ENCODE peak calls at places on chromosomes 4 and X, in seven cellular contexts. One of them, this sample, is unnamed.

GRCh38 chr4:6368601-6369000 is 99.0 kb downstream of the WFS1 start:
- DNase-seq in NCI-H1092 treated with DMSO at 0.1 percent for 48 hours: no peak
- DNase-seq in tibial nerve: no peak
- DNase-seq in progenitor cell of endocrine pancreas: no peak
- DNase-seq in T-helper 9 cell: no peak
- DNase-seq in nephron progenitor cell: no peak
- DNase-seq in NCI-H510A: no peak
- DNase-seq in this sample: no peak

GRCh38 chr4:8283161-8283560 is 13.6 kb downstream of the HTRA3 start:
- DNase-seq in NCI-H1092 treated with DMSO at 0.1 percent for 48 hours: no peak
- DNase-seq in tibial nerve: no peak
- DNase-seq in progenitor cell of endocrine pancreas: no peak
- DNase-seq in T-helper 9 cell: no peak
- DNase-seq in nephron progenitor cell: no peak
- DNase-seq in NCI-H510A: no peak
- DNase-seq in this sample: no peak

GRCh38 chr4:185920171-185920570 is 108.2 kb upstream of the SORBS2 start:
- DNase-seq in NCI-H1092 treated with DMSO at 0.1 percent for 48 hours: no peak
- DNase-seq in tibial nerve: no peak
- DNase-seq in progenitor cell of endocrine pancreas: no peak
- DNase-seq in T-helper 9 cell: no peak
- DNase-seq in nephron progenitor cell: no peak
- DNase-seq in NCI-H510A: no peak
- DNase-seq in this sample: no peak

GRCh38 chr4:137343221-137343620 is 189.1 kb downstream of the PCDH18 start:
- DNase-seq in NCI-H1092 treated with DMSO at 0.1 percent for 48 hours: no peak
- DNase-seq in tibial nerve: no peak
- DNase-seq in progenitor cell of endocrine pancreas: no peak
- DNase-seq in T-helper 9 cell: no peak
- DNase-seq in nephron progenitor cell: no peak
- DNase-seq in NCI-H510A: no peak
- DNase-seq in this sample: no peak

GRCh38 chrX:100872161-100872560 is 2.0 kb downstream of the NOX1 start:
- DNase-seq in NCI-H1092 treated with DMSO at 0.1 percent for 48 hours: no peak
- DNase-seq in tibial nerve: no peak
- DNase-seq in progenitor cell of endocrine pancreas: no peak
- DNase-seq in T-helper 9 cell: no peak
- DNase-seq in nephron progenitor cell: no peak
- DNase-seq in NCI-H510A: no peak
- DNase-seq in this sample: no peak

GRCh38 chr4:23006756-23007155 is 314.0 kb downstream of the GBA3 start:
- DNase-seq in NCI-H1092 treated with DMSO at 0.1 percent for 48 hours: no peak
- DNase-seq in tibial nerve: no peak
- DNase-seq in progenitor cell of endocrine pancreas: no peak
- DNase-seq in T-helper 9 cell: no peak
- DNase-seq in nephron progenitor cell: no peak
- DNase-seq in NCI-H510A: no peak
- DNase-seq in this sample: no peak

GRCh38 chrX:110477593-110478228 is 119.1 kb downstream of the RTL9 start:
- DNase-seq in NCI-H1092 treated with DMSO at 0.1 percent for 48 hours: no peak
- DNase-seq in tibial nerve: no peak
- DNase-seq in progenitor cell of endocrine pancreas: no peak
- DNase-seq in T-helper 9 cell: no peak
- DNase-seq in nephron progenitor cell: no peak
- DNase-seq in NCI-H510A: no peak
- DNase-seq in this sample: no peak

GRCh38 chr4:168784786-168785461 is 225.1 kb downstream of the CBR4 start:
- DNase-seq in NCI-H1092 treated with DMSO at 0.1 percent for 48 hours: no peak
- DNase-seq in tibial nerve: no peak
- DNase-seq in progenitor cell of endocrine pancreas: no peak
- DNase-seq in T-helper 9 cell: no peak
- DNase-seq in nephron progenitor cell: no peak
- DNase-seq in NCI-H510A: no peak
- DNase-seq in this sample: no peak

GRCh38 chr4:8198206-8198905 is 734 bp upstream of the SH3TC1 start:
- DNase-seq in NCI-H1092 treated with DMSO at 0.1 percent for 48 hours: no peak
- DNase-seq in tibial nerve: no peak
- DNase-seq in progenitor cell of endocrine pancreas: no peak
- DNase-seq in T-helper 9 cell: no peak
- DNase-seq in nephron progenitor cell: no peak
- DNase-seq in NCI-H510A: no peak
- DNase-seq in this sample: no peak

GRCh38 chrX:111095974-111096870 is at the start of gene PAK3:
- DNase-seq in NCI-H1092 treated with DMSO at 0.1 percent for 48 hours: peak
- DNase-seq in tibial nerve: no peak
- DNase-seq in progenitor cell of endocrine pancreas: peak
- DNase-seq in T-helper 9 cell: peak
- DNase-seq in nephron progenitor cell: peak
- DNase-seq in NCI-H510A: peak
- DNase-seq in this sample: no peak

GRCh38 chr4:60443796-60444195 is 756.3 kb upstream of the ADGRL3 start:
- DNase-seq in NCI-H1092 treated with DMSO at 0.1 percent for 48 hours: no peak
- DNase-seq in tibial nerve: no peak
- DNase-seq in progenitor cell of endocrine pancreas: no peak
- DNase-seq in T-helper 9 cell: no peak
- DNase-seq in nephron progenitor cell: no peak
- DNase-seq in NCI-H510A: no peak
- DNase-seq in this sample: no peak

GRCh38 chrX:45824471-45824870 is 623.8 kb upstream of the DIPK2B start:
- DNase-seq in NCI-H1092 treated with DMSO at 0.1 percent for 48 hours: peak
- DNase-seq in tibial nerve: no peak
- DNase-seq in progenitor cell of endocrine pancreas: no peak
- DNase-seq in T-helper 9 cell: no peak
- DNase-seq in nephron progenitor cell: no peak
- DNase-seq in NCI-H510A: no peak
- DNase-seq in this sample: peak